ENCODE peak calls at places on chromosomes 16 and 17, in six cellular contexts. L is activated B cell treated with CpG ODN at 0.5 μM for 24 hours; V is endothelial cell of umbilical vein; Y is SK-MEL-5; Q is activated effector memory CD4-positive, alpha-beta T cell treated with anti-CD3 and anti-CD28 coated beads, Interleukin-2, amount 50 U/mL, for 16 hours; A is anterior cingulate cortex. K is an unnamed sample.

GRCh38 chr16:68345351-68345810 is 34.6 kb downstream of the PRMT7 start:
- DNase-seq in A (no peak), V (no peak), Q (no peak), L (no peak), Y (no peak), K (no peak)

GRCh38 chr17:14838567-14838966 is 426.6 kb downstream of the PMP22 start:
- DNase-seq in L (no peak), Y (no peak), A (no peak), Q (no peak), V (no peak), K (peak; percentile 5)

GRCh38 chr17:45132569-45133463 is 501 bp upstream of the PLCD3 start:
- DNase-seq in V (peak; percentile 83), Y (peak; percentile 79), L (peak; percentile 74), A (peak; percentile 53), Q (peak; percentile 88), K (peak; percentile 83)

GRCh38 chr17:933168-934083 is 46.1 kb downstream of the NXN start:
- DNase-seq in L (no peak), A (no peak), Q (no peak), Y (no peak), V (peak; percentile 94), K (peak; percentile 85)

GRCh38 chr16:1713933-1714332 is 7.9 kb downstream of the MAPK8IP3 start:
- DNase-seq in A (no peak), Y (no peak), L (peak; percentile 49), V (no peak), Q (no peak), K (no peak)

GRCh38 chr17:46949291-46950174 is 26.6 kb downstream of the GOSR2 start:
- DNase-seq in Q (no peak), A (no peak), V (no peak), Y (no peak), L (no peak), K (peak; percentile 54)

GRCh38 chr16:56864910-56865309 is at the start of gene SLC12A3:
- DNase-seq in L (no peak), A (no peak), V (no peak), Q (no peak), Y (no peak), K (no peak)

GRCh38 chr17:4527552-4527951 is 27.6 kb downstream of the MYBBP1A start:
- DNase-seq in V (no peak), Y (no peak), L (no peak), A (no peak), Q (no peak), K (no peak)

GRCh38 chr17:13351046-13351445 is 250.7 kb downstream of the HS3ST3A1 start:
- DNase-seq in A (no peak), Y (no peak), V (no peak), L (no peak), Q (no peak), K (peak; percentile 20)

GRCh38 chr16:2033057-2033911 is 6.6 kb downstream of the NHERF2 start:
- DNase-seq in A (peak; percentile 71), L (no peak), Q (no peak), Y (peak; percentile 4), V (peak; percentile 70), K (no peak)

GRCh38 chr17:28563475-28563874 is 7.8 kb downstream of the PIGS start:
- DNase-seq in L (no peak), A (no peak), Q (no peak), Y (peak; percentile 47), V (peak; percentile 38), K (no peak)

GRCh38 chr17:54948380-54948779 is 20.1 kb downstream of the COX11 start:
- DNase-seq in L (no peak), V (peak; percentile 72), Y (peak; percentile 15), A (no peak), Q (no peak), K (peak; percentile 52)

GRCh38 chr17:19740933-19741332 is 7.2 kb downstream of the ALDH3A1 start:
- DNase-seq in Y (no peak), L (no peak), A (no peak), V (no peak), Q (no peak), K (no peak)

GRCh38 chr17:66747561-66748275 is 87.2 kb upstream of the CACNG5 start:
- DNase-seq in L (no peak), Q (no peak), Y (no peak), V (no peak), A (no peak), K (peak; percentile 63)

GRCh38 chr17:79393358-79394038 is 217.4 kb downstream of the RBFOX3 start:
- DNase-seq in A (peak; percentile 69), Q (peak; percentile 87), Y (peak; percentile 95), L (peak; percentile 81), V (peak; percentile 63), K (peak; percentile 63)

GRCh38 chr17:82863941-82864720 is 24.3 kb upstream of the ZNF750 start:
- DNase-seq in A (no peak), Q (peak; percentile 93), L (peak; percentile 61), Y (no peak), V (peak; percentile 40), K (peak; percentile 58)

GRCh38 chr16:83066011-83066410 is 439.2 kb downstream of the CDH13 start:
- DNase-seq in Y (no peak), V (no peak), L (no peak), A (no peak), Q (no peak), K (no peak)

GRCh38 chr16:12482821-12483220 is 320.9 kb downstream of the CPPED1 start:
- DNase-seq in Q (no peak), A (no peak), Y (no peak), L (no peak), V (no peak), K (no peak)

GRCh38 chr17:9817086-9817485 is 4.8 kb downstream of the GSG1L2 start:
- DNase-seq in L (no peak), A (no peak), Y (peak; percentile 87), Q (no peak), V (no peak), K (peak; percentile 48)

GRCh38 chr16:4556112-4556511 is at the start of gene C16orf96:
- DNase-seq in L (no peak), A (no peak), V (no peak), Y (no peak), Q (no peak), K (peak; percentile 29)

GRCh38 chr17:57600092-57600491 is 145.0 kb downstream of the CCDC182 start:
- DNase-seq in Q (peak; percentile 72), Y (no peak), A (no peak), L (no peak), V (no peak), K (no peak)

GRCh38 chr16:87739801-87740200 is 26.0 kb downstream of the KLHDC4 start:
- DNase-seq in L (no peak), V (no peak), A (no peak), Y (no peak), Q (no peak), K (peak; percentile 18)

GRCh38 chr17:39593371-39593770 is 14.3 kb downstream of the NEUROD2 start:
- DNase-seq in A (no peak), Q (no peak), Y (no peak), V (no peak), L (no peak), K (no peak)

GRCh38 chr16:4387769-4388168 is 16.1 kb downstream of the VASN start:
- DNase-seq in Y (no peak), L (no peak), Q (no peak), A (no peak), V (no peak), K (no peak)

K was measured in MCF 10A.